ENCODE peak calls at places on chromosomes 12 and 14, in four cellular contexts. One of them, this sample, is unnamed.

GRCh38 chr14:74964787-74965769 is 9.7 kb upstream of the PGF start:
- DNase-seq in heart right ventricle: no peak
- DNase-seq in pancreas: no peak
- DNase-seq in fibroblast of lung: peak
- DNase-seq in this sample: no peak

GRCh38 chr14:76080471-76080870 is 71.3 kb upstream of the GPATCH2L start:
- DNase-seq in pancreas: no peak
- DNase-seq in heart right ventricle: no peak
- DNase-seq in fibroblast of lung: no peak
- DNase-seq in this sample: no peak

GRCh38 chr14:34003691-34004090 is 52.8 kb upstream of the EGLN3 start:
- DNase-seq in fibroblast of lung: no peak
- DNase-seq in heart right ventricle: peak
- DNase-seq in pancreas: no peak
- DNase-seq in this sample: no peak

GRCh38 chr14:104268725-104269436 is 130.5 kb downstream of the KIF26A start:
- DNase-seq in heart right ventricle: no peak
- DNase-seq in pancreas: no peak
- DNase-seq in fibroblast of lung: no peak
- DNase-seq in this sample: no peak

GRCh38 chr14:92004062-92004461 is 35.8 kb downstream of the TRIP11 start:
- DNase-seq in pancreas: no peak
- DNase-seq in fibroblast of lung: no peak
- DNase-seq in heart right ventricle: no peak
- DNase-seq in this sample: no peak

GRCh38 chr12:70451528-70451927 is 85.4 kb downstream of the KCNMB4 start:
- DNase-seq in fibroblast of lung: no peak
- DNase-seq in pancreas: no peak
- DNase-seq in heart right ventricle: no peak
- DNase-seq in this sample: no peak

GRCh38 chr12:93612719-93613228 is 40.3 kb downstream of the SOCS2 start:
- DNase-seq in pancreas: no peak
- DNase-seq in heart right ventricle: no peak
- DNase-seq in fibroblast of lung: no peak
- DNase-seq in this sample: no peak

GRCh38 chr12:48197967-48198618 is 5.0 kb downstream of the OR10AD1 start:
- DNase-seq in fibroblast of lung: peak
- DNase-seq in pancreas: peak
- DNase-seq in heart right ventricle: peak
- DNase-seq in this sample: peak

GRCh38 chr14:69087061-69087461 is 65.9 kb downstream of the DCAF5 start:
- DNase-seq in fibroblast of lung: peak
- DNase-seq in pancreas: no peak
- DNase-seq in heart right ventricle: no peak
- DNase-seq in this sample: no peak

GRCh38 chr12:14810953-14811483 is 3.0 kb downstream of the SMCO3 start:
- DNase-seq in pancreas: no peak
- DNase-seq in fibroblast of lung: peak
- DNase-seq in heart right ventricle: no peak
- DNase-seq in this sample: no peak

GRCh38 chr12:123986374-123986920 is 13.4 kb downstream of the ZNF664 start:
- DNase-seq in heart right ventricle: no peak
- DNase-seq in pancreas: no peak
- DNase-seq in fibroblast of lung: no peak
- DNase-seq in this sample: no peak

GRCh38 chr12:108483213-108483920 is 31.7 kb upstream of the FICD start:
- DNase-seq in fibroblast of lung: no peak
- DNase-seq in heart right ventricle: no peak
- DNase-seq in pancreas: no peak
- DNase-seq in this sample: no peak

GRCh38 chr12:97038859-97039258 is 131.8 kb downstream of the NEDD1 start:
- DNase-seq in fibroblast of lung: no peak
- DNase-seq in pancreas: no peak
- DNase-seq in heart right ventricle: no peak
- DNase-seq in this sample: no peak

GRCh38 chr12:131141483-131141882 is 187.8 kb downstream of the ADGRD1 start:
- DNase-seq in fibroblast of lung: no peak
- DNase-seq in pancreas: no peak
- DNase-seq in heart right ventricle: no peak
- DNase-seq in this sample: no peak

GRCh38 chr12:110689601-110690430 is 901 bp upstream of the HVCN1 start:
- DNase-seq in pancreas: no peak
- DNase-seq in heart right ventricle: peak
- DNase-seq in fibroblast of lung: peak
- DNase-seq in this sample: no peak

GRCh38 chr14:85248881-85249635 is 280.9 kb upstream of the FLRT2 start:
- DNase-seq in fibroblast of lung: peak
- DNase-seq in pancreas: no peak
- DNase-seq in heart right ventricle: no peak
- DNase-seq in this sample: no peak

GRCh38 chr14:105384041-105384557 is 14.2 kb upstream of the TEX22 start:
- DNase-seq in heart right ventricle: no peak
- DNase-seq in pancreas: peak
- DNase-seq in fibroblast of lung: no peak
- DNase-seq in this sample: no peak

GRCh38 chr12:57069522-57069921 is 9.1 kb downstream of the NEMP1 start:
- DNase-seq in fibroblast of lung: peak
- DNase-seq in pancreas: no peak
- DNase-seq in heart right ventricle: peak
- DNase-seq in this sample: peak

GRCh38 chr14:94532462-94532861 is 23.2 kb upstream of the SERPINA12 start:
- DNase-seq in fibroblast of lung: no peak
- DNase-seq in heart right ventricle: no peak
- DNase-seq in pancreas: no peak
- DNase-seq in this sample: no peak

GRCh38 chr12:47356129-47356622 is 276.4 kb upstream of the AMIGO2 start:
- DNase-seq in pancreas: no peak
- DNase-seq in fibroblast of lung: peak
- DNase-seq in heart right ventricle: no peak
- DNase-seq in this sample: no peak

GRCh38 chr14:31441273-31442110 is 15.8 kb downstream of the DTD2 start:
- DNase-seq in fibroblast of lung: peak
- DNase-seq in pancreas: no peak
- DNase-seq in heart right ventricle: no peak
- DNase-seq in this sample: no peak

GRCh38 chr14:56295743-56296142 is 177.5 kb downstream of the PELI2 start:
- DNase-seq in fibroblast of lung: no peak
- DNase-seq in heart right ventricle: no peak
- DNase-seq in pancreas: no peak
- DNase-seq in this sample: no peak

DNA sequence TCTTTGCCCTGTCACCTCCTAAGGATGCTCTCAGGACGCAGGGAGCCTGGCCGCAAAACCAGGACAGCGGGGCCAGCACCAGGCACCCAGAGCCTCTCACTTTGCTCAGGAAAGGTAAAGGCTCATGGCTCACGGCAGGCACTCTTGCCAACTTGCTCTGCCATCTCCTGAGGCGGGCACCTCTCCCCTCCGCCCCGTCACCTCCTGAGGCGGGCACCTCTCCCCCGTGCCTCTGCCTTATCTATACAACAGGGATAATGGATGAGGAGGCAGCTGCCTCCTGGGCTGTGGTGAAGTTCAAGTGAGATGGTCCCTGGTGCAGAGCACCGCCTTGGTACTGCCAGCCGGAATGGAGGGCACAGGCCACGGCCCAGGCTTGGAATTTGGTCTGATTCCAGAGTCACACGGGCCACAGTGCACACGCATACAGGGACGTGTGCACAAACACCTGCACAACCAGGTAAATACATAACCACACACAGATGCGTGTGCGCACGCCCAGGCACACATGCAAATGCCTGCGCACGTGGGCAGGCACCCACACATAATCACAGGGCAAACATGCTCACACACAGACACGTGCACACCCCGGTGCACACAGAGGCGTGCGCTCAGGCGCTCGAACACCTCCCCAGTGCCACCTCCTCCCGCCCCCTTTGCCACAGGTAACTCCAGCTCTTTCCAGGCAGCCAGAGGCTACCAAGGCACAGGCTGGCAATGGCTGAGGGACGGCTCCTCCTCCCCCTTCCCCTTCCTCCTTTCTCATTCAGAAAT is 11.6 kb downstream of the DEGS2 start:
- DNase-seq in fibroblast of lung: no peak
- DNase-seq in heart right ventricle: no peak
- DNase-seq in pancreas: no peak
- DNase-seq in this sample: no peak
- H3K4me3 ChIP-seq in fibroblast of lung: no peak
- H3K4me3 ChIP-seq in heart right ventricle: no peak
- H3K4me3 ChIP-seq in pancreas: no peak
- H3K4me3 ChIP-seq in this sample: no peak

GRCh38 chr12:102950107-102950949 is 7.1 kb upstream of the ASCL1 start:
- DNase-seq in heart right ventricle: no peak
- DNase-seq in pancreas: no peak
- DNase-seq in fibroblast of lung: no peak
- DNase-seq in this sample: no peak
- TF ChIP-seq CTCF in heart right ventricle: no peak
- TF ChIP-seq CTCF in pancreas: no peak
- TF ChIP-seq CTCF in fibroblast of lung: no peak
- TF ChIP-seq CTCF in this sample: no peak

GRCh38 chr12:49707812-49708147 is 575 bp upstream of the FMNL3 start:
- DNase-seq in pancreas: no peak
- DNase-seq in fibroblast of lung: no peak
- DNase-seq in heart right ventricle: no peak
- DNase-seq in this sample: no peak
- H3K4me3 ChIP-seq in pancreas: no peak
- H3K4me3 ChIP-seq in fibroblast of lung: no peak
- H3K4me3 ChIP-seq in heart right ventricle: no peak
- H3K4me3 ChIP-seq in this sample: no peak

DNA sequence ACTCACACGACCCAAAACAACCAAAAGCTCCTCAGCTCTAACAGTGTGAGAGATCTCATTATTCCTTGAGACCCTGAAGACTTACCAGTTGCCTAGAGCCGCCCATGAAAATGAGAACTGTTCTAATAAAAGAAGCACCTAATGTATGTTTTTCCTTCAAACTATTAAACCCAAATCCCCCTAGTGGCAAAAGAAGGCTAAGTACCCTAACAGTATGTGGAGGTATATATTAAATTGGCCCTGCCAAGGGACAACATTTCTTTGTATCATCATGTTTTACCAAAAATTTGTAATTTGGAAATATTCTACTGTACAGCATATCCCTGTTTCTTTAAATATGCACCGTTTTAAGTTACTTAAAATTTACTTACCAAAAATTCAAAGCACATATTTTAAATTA is 38.0 kb upstream of the PPFIA2 start:
- DNase-seq in heart right ventricle: no peak
- DNase-seq in fibroblast of lung: peak
- DNase-seq in pancreas: no peak
- DNase-seq in this sample: no peak
- TF ChIP-seq CTCF in heart right ventricle: no peak
- TF ChIP-seq CTCF in fibroblast of lung: no peak
- TF ChIP-seq CTCF in pancreas: no peak
- TF ChIP-seq CTCF in this sample: peak